ENCODE peak calls at places on chromosomes 7 and 10, in four cellular contexts. One of them, this sample, is unnamed.

GRCh38 chr7:992742-993607 is 10.0 kb downstream of the CYP2W1 start:
- DNase-seq in epithelial cell of esophagus: peak; percentile 97
- DNase-seq in T47D: peak; percentile 96
- DNase-seq in naive thymus-derived CD8-positive, alpha-beta T cell: peak; percentile 96
- DNase-seq in this sample: peak; percentile 92

GRCh38 chr7:138212314-138212713 is 136.1 kb downstream of the AKR1D1 start:
- DNase-seq in epithelial cell of esophagus: no peak
- DNase-seq in T47D: no peak
- DNase-seq in naive thymus-derived CD8-positive, alpha-beta T cell: no peak
- DNase-seq in this sample: no peak

GRCh38 chr7:47591655-47592572 is 10.0 kb upstream of the TNS3 start:
- DNase-seq in epithelial cell of esophagus: no peak
- DNase-seq in T47D: peak; percentile 89
- DNase-seq in naive thymus-derived CD8-positive, alpha-beta T cell: no peak
- DNase-seq in this sample: no peak

GRCh38 chr7:40944981-40945585 is 757.8 kb downstream of the INHBA start:
- DNase-seq in epithelial cell of esophagus: peak; percentile 53
- DNase-seq in T47D: no peak
- DNase-seq in naive thymus-derived CD8-positive, alpha-beta T cell: no peak
- DNase-seq in this sample: no peak

GRCh38 chr10:5666324-5667220 is at the start of gene ASB13:
- DNase-seq in epithelial cell of esophagus: peak; percentile 59
- DNase-seq in T47D: peak; percentile 84
- DNase-seq in naive thymus-derived CD8-positive, alpha-beta T cell: no peak
- DNase-seq in this sample: peak; percentile 6

GRCh38 chr7:77649950-77650349 is 46.3 kb upstream of the RSBN1L start:
- DNase-seq in epithelial cell of esophagus: no peak
- DNase-seq in T47D: no peak
- DNase-seq in naive thymus-derived CD8-positive, alpha-beta T cell: no peak
- DNase-seq in this sample: no peak

GRCh38 chr10:61319550-61320256 is 133.5 kb downstream of the TMEM26 start:
- DNase-seq in epithelial cell of esophagus: peak; percentile 25
- DNase-seq in T47D: no peak
- DNase-seq in naive thymus-derived CD8-positive, alpha-beta T cell: no peak
- DNase-seq in this sample: no peak

GRCh38 chr7:149625947-149626392 is 128.4 kb upstream of the ZNF746 start:
- DNase-seq in epithelial cell of esophagus: no peak
- DNase-seq in T47D: no peak
- DNase-seq in naive thymus-derived CD8-positive, alpha-beta T cell: no peak
- DNase-seq in this sample: no peak

GRCh38 chr7:44533301-44534055 is 7.7 kb downstream of the NPC1L1 start:
- DNase-seq in epithelial cell of esophagus: no peak
- DNase-seq in T47D: no peak
- DNase-seq in naive thymus-derived CD8-positive, alpha-beta T cell: no peak
- DNase-seq in this sample: no peak

GRCh38 chr10:373015-373414 is 237.8 kb downstream of the ZMYND11 start:
- DNase-seq in epithelial cell of esophagus: no peak
- DNase-seq in T47D: peak; percentile 28
- DNase-seq in naive thymus-derived CD8-positive, alpha-beta T cell: no peak
- DNase-seq in this sample: no peak

GRCh38 chr7:48035967-48036478 is 680 bp downstream of the C7orf57 start:
- DNase-seq in epithelial cell of esophagus: peak; percentile 19
- DNase-seq in T47D: peak; percentile 33
- DNase-seq in naive thymus-derived CD8-positive, alpha-beta T cell: peak; percentile 63
- DNase-seq in this sample: no peak

GRCh38 chr10:92972066-92972870 is 88.3 kb upstream of the CYP26C1 start:
- DNase-seq in epithelial cell of esophagus: peak; percentile 88
- DNase-seq in T47D: no peak
- DNase-seq in naive thymus-derived CD8-positive, alpha-beta T cell: no peak
- DNase-seq in this sample: no peak

GRCh38 chr10:70479626-70480253 is 1.2 kb downstream of the PALD1 start:
- DNase-seq in epithelial cell of esophagus: no peak
- DNase-seq in T47D: no peak
- DNase-seq in naive thymus-derived CD8-positive, alpha-beta T cell: peak; percentile 52
- DNase-seq in this sample: no peak

GRCh38 chr7:24963218-24963617 is 16.8 kb downstream of the OSBPL3 start:
- DNase-seq in epithelial cell of esophagus: no peak
- DNase-seq in T47D: no peak
- DNase-seq in naive thymus-derived CD8-positive, alpha-beta T cell: no peak
- DNase-seq in this sample: no peak

GRCh38 chr7:104980969-104981670 is 32.9 kb upstream of the KMT2E start:
- DNase-seq in epithelial cell of esophagus: peak; percentile 63
- DNase-seq in T47D: peak; percentile 53
- DNase-seq in naive thymus-derived CD8-positive, alpha-beta T cell: no peak
- DNase-seq in this sample: no peak

GRCh38 chr7:116218051-116218645 is 7.8 kb downstream of the TES start:
- DNase-seq in epithelial cell of esophagus: peak; percentile 41
- DNase-seq in T47D: no peak
- DNase-seq in naive thymus-derived CD8-positive, alpha-beta T cell: no peak
- DNase-seq in this sample: no peak

GRCh38 chr10:79314761-79315601 is 32.3 kb upstream of the PPIF start:
- DNase-seq in epithelial cell of esophagus: no peak
- DNase-seq in T47D: no peak
- DNase-seq in naive thymus-derived CD8-positive, alpha-beta T cell: peak; percentile 32
- DNase-seq in this sample: no peak

GRCh38 chr7:3095046-3095445 is 51.4 kb upstream of the CARD11 start:
- DNase-seq in epithelial cell of esophagus: no peak
- DNase-seq in T47D: no peak
- DNase-seq in naive thymus-derived CD8-positive, alpha-beta T cell: peak; percentile 73
- DNase-seq in this sample: peak; percentile 5

GRCh38 chr7:34991938-34992840 is 45.1 kb downstream of the DPY19L1 start:
- DNase-seq in epithelial cell of esophagus: peak; percentile 38
- DNase-seq in T47D: no peak
- DNase-seq in naive thymus-derived CD8-positive, alpha-beta T cell: no peak
- DNase-seq in this sample: peak; percentile 6

GRCh38 chr10:88565072-88565471 is 18.0 kb downstream of the RNLS start:
- DNase-seq in epithelial cell of esophagus: peak; percentile 40
- DNase-seq in T47D: peak; percentile 60
- DNase-seq in naive thymus-derived CD8-positive, alpha-beta T cell: no peak
- DNase-seq in this sample: no peak

GRCh38 chr7:94057955-94058354 is 53.8 kb upstream of the BET1 start:
- DNase-seq in epithelial cell of esophagus: no peak
- DNase-seq in T47D: no peak
- DNase-seq in naive thymus-derived CD8-positive, alpha-beta T cell: no peak
- DNase-seq in this sample: no peak

GRCh38 chr7:151705744-151706567 is 171.0 kb downstream of the PRKAG2 start:
- DNase-seq in epithelial cell of esophagus: peak; percentile 80
- DNase-seq in T47D: peak; percentile 35
- DNase-seq in naive thymus-derived CD8-positive, alpha-beta T cell: no peak
- DNase-seq in this sample: no peak

GRCh38 chr10:13555884-13556529 is 27.2 kb upstream of the BEND7 start:
- DNase-seq in epithelial cell of esophagus: no peak
- DNase-seq in T47D: no peak
- DNase-seq in naive thymus-derived CD8-positive, alpha-beta T cell: no peak
- DNase-seq in this sample: no peak

GRCh38 chr7:69067397-69067796 is 530.9 kb upstream of the AUTS2 start:
- DNase-seq in epithelial cell of esophagus: peak; percentile 9
- DNase-seq in T47D: peak; percentile 82
- DNase-seq in naive thymus-derived CD8-positive, alpha-beta T cell: no peak
- DNase-seq in this sample: no peak

GRCh38 chr10:23310443-23310842 is 34.2 kb downstream of the C10orf67 start:
- DNase-seq in epithelial cell of esophagus: no peak
- DNase-seq in T47D: no peak
- DNase-seq in naive thymus-derived CD8-positive, alpha-beta T cell: no peak
- DNase-seq in this sample: no peak

GRCh38 chr10:50440489-50440888 is 183.3 kb downstream of the SGMS1 start:
- DNase-seq in epithelial cell of esophagus: no peak
- DNase-seq in T47D: no peak
- DNase-seq in naive thymus-derived CD8-positive, alpha-beta T cell: no peak
- DNase-seq in this sample: no peak

This sample was measured in T follicular helper cell.